ENCODE peak calls at places on chromosomes 11 and 22, in six cellular contexts. J is body of pancreas, G is stomach, T is pancreas, X is cardiac muscle cell, U is lower lobe of right lung. B is an unnamed sample.

GRCh38 chr11:36431429-36432092 is 78.5 kb downstream of the TRAF6 start:
- DNase-seq in J (no peak), G (peak), T (no peak), X (no peak), U (no peak), B (no peak)

GRCh38 chr11:57904369-57904768 is 119.3 kb upstream of the OR9Q1 start:
- DNase-seq in J (no peak), G (no peak), T (no peak), X (no peak), U (no peak), B (no peak)

GRCh38 chr11:6345356-6345755 is 25.1 kb upstream of the CAVIN3 start:
- DNase-seq in J (no peak), G (no peak), T (no peak), X (no peak), U (no peak), B (no peak)

GRCh38 chr22:41555325-41555724 is 5.5 kb upstream of the CSDC2 start:
- DNase-seq in J (no peak), G (no peak), T (no peak), X (peak), U (no peak), B (no peak)

GRCh38 chr11:13448876-13449275 is 14.1 kb downstream of the BTBD10 start:
- DNase-seq in J (no peak), G (no peak), T (no peak), X (no peak), U (no peak), B (no peak)

GRCh38 chr11:112795896-112796686 is 165.1 kb upstream of the NCAM1 start:
- DNase-seq in J (no peak), G (no peak), T (no peak), X (no peak), U (no peak), B (peak)

GRCh38 chr11:93510196-93510898 is 32.8 kb downstream of the SMCO4 start:
- DNase-seq in J (no peak), G (no peak), T (no peak), X (no peak), U (no peak), B (no peak)

GRCh38 chr11:60699282-60699681 is at the start of gene MS4A8:
- DNase-seq in J (peak), G (no peak), T (no peak), X (no peak), U (no peak), B (no peak)

GRCh38 chr22:37636186-37636948 is 3.1 kb upstream of the SH3BP1 start:
- DNase-seq in J (no peak), G (peak), T (no peak), X (no peak), U (no peak), B (no peak)

GRCh38 chr22:48147404-48147803 is 1385.0 kb downstream of the TBC1D22A start:
- DNase-seq in J (no peak), G (no peak), T (no peak), X (no peak), U (no peak), B (no peak)

GRCh38 chr11:19890308-19890707 is 177.7 kb downstream of the NAV2 start:
- DNase-seq in J (no peak), G (no peak), T (no peak), X (no peak), U (no peak), B (no peak)

GRCh38 chr22:42949159-42949558 is 65.8 kb downstream of the PACSIN2 start:
- DNase-seq in J (no peak), G (no peak), T (peak), X (no peak), U (no peak), B (no peak)

GRCh38 chr11:59891781-59892181 is 13.2 kb downstream of the OOSP3 start:
- DNase-seq in J (no peak), G (no peak), T (no peak), X (peak), U (no peak), B (no peak)

GRCh38 chr22:27775698-27776409 is 25.7 kb downstream of the MN1 start:
- DNase-seq in J (no peak), G (no peak), T (no peak), X (peak), U (no peak), B (no peak)
- TF ChIP-seq CTCF in J (no peak), G (no peak), T (no peak), X (no peak), U (no peak), B (no peak)

GRCh38 chr11:32113200-32113599 is 22.3 kb downstream of the RCN1 start:
- DNase-seq in J (no peak), G (no peak), T (no peak), X (no peak), U (no peak), B (no peak)
- H3K27ac ChIP-seq in J (no peak), G (no peak), T (no peak), X (no peak), U (no peak), B (no peak)

DNA sequence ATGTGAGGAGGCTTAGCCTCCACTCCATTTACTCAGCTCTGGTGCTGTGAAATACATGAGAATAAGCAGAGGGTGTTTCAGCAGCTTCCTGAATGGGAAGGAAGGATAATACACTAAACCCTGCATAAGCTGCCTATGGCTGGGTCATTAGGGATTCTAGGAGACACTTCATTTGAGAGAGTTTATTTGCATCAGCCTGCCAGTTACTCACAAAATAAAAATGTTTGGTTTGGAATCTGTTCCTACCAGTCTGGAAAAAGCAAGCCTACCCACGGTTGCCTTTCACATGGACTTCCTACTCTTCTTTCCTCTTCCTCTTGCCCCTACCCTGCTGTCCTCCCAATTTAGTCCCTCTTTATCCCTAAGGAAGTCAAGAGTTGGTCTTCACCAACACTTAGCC is 20.5 kb downstream of the SLC1A2 start:
- DNase-seq in J (no peak), G (no peak), T (no peak), X (no peak), U (no peak), B (no peak)
- H3K4me3 ChIP-seq in J (no peak), G (no peak), T (no peak), X (no peak), U (no peak), B (no peak)

DNA sequence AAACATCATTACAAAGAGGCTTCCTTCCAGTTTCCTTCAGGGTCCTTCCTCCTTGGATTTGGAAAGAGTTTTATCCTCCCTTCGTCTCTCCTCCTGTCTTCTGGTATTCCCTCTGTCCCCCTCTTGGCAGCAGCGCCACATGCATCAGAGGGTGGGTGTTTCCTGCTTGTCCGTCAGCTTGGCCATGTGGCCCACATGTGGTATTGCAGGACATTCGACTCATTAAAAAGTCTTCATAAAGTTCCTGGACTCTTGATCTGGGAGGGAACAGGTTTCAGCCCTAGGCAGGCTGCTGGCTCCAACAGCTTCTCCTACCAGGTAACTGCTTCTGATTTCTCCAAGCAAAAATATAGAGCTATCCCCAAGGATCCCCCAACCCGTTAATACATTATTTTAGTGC is 189.8 kb downstream of the CSNK2A3 start:
- DNase-seq in J (no peak), G (no peak), T (no peak), X (no peak), U (no peak), B (no peak)
- TF ChIP-seq CTCF in J (peak), G (peak), T (no peak), X (peak), U (no peak), B (no peak)

GRCh38 chr11:117837070-117837776 is 12.7 kb upstream of the FXYD2 start:
- DNase-seq in J (peak), G (peak), T (no peak), X (no peak), U (no peak), B (peak)

GRCh38 chr11:117840881-117841581 is 16.5 kb upstream of the FXYD2 start:
- DNase-seq in J (no peak), G (peak), T (no peak), X (no peak), U (peak), B (peak)

GRCh38 chr11:117837791-117838190 is 13.2 kb upstream of the FXYD2 start:
- DNase-seq in J (no peak), G (no peak), T (no peak), X (no peak), U (no peak), B (no peak)

GRCh38 chr11:117839936-117840813 is 15.6 kb upstream of the FXYD2 start:
- DNase-seq in J (no peak), G (peak), T (no peak), X (no peak), U (peak), B (peak)

DNA sequence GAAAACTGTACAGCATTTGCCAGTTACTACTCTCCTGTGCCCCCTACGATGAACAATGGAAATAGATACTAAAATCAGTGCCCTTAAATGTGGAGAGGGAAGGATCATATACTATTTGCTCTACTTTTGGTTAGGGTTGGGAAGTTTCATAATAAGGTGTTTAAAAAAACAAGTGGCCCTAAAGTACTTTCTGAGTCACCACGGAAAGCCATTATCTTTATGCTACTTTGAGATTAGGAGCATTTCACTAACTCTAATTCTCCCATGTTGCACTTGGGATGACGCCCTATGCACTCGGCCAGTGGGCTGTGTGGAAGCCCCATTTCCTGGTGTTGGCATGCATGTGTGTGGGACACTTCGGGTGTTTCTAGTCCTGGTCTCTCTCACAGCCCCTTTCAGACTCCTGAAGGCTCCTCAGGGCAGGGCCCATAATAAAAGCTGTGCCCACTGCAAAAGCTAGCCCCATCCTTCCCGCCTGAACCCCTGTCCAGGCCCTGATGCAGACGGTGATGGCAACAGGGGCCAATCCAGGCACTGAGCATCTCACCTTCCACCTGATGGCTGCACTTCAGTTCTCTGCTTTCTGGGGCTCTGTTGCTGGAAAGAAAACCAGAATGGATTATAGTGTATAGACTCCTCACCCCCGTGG is 14.8 kb upstream of the FXYD2 start:
- DNase-seq in J (no peak), G (peak), T (no peak), X (no peak), U (no peak), B (peak)
- H3K27ac ChIP-seq in J (no peak), G (no peak), T (no peak), X (no peak), U (no peak), B (no peak)